ENCODE peak calls at places on chromosomes 6 and 20, in eight cellular contexts. P is HCT116, S is A673, V is neural crest cell, U is cardiac fibroblast, L is GM06990, Y is glutamatergic neuron, D is BJ. A is an unnamed sample.

GRCh38 chr6:169237496-169238134 is 16.0 kb downstream of the THBS2 start:
- DNase-seq in P (no peak), S (no peak), V (no peak), U (no peak), L (no peak), Y (no peak), D (no peak), A (no peak)

GRCh38 chr6:169968541-169969270 is 217.3 kb downstream of the ERMARD start:
- DNase-seq in P (no peak), S (no peak), V (no peak), U (no peak), L (no peak), Y (no peak), D (no peak), A (peak; percentile 72)

GRCh38 chr20:16714765-16715164 is 15.1 kb upstream of the SNRPB2 start:
- DNase-seq in P (no peak), S (no peak), V (no peak), U (no peak), L (no peak), Y (peak; percentile 44), D (no peak), A (no peak)

GRCh38 chr6:156760377-156760776 is 16.8 kb upstream of the ARID1B start:
- DNase-seq in P (no peak), S (no peak), V (no peak), U (no peak), L (no peak), Y (no peak), D (no peak), A (no peak)

GRCh38 chr6:163099621-163100171 is 314.8 kb upstream of the QKI start:
- DNase-seq in P (no peak), S (no peak), V (no peak), U (no peak), L (no peak), Y (no peak), D (no peak), A (no peak)

GRCh38 chr6:81105998-81106397 is 646.5 kb downstream of the TENT5A start:
- DNase-seq in P (no peak), S (peak; percentile 6), V (no peak), U (no peak), L (no peak), Y (no peak), D (no peak), A (no peak)

GRCh38 chr6:75493400-75494064 is at the start of gene FILIP1:
- DNase-seq in P (no peak), S (peak; percentile 24), V (no peak), U (peak; percentile 82), L (no peak), Y (no peak), D (no peak), A (no peak)

GRCh38 chr6:624979-625378 is 31.9 kb downstream of the HUS1B start:
- DNase-seq in P (no peak), S (peak; percentile 3), V (no peak), U (peak; percentile 51), L (no peak), Y (no peak), D (peak; percentile 18), A (no peak)

GRCh38 chr20:58188496-58188895 is 40.0 kb downstream of the ANKRD60 start:
- DNase-seq in P (no peak), S (no peak), V (no peak), U (no peak), L (no peak), Y (no peak), D (no peak), A (no peak)
- TF ChIP-seq CTCF in P (peak; percentile 10), S (peak; percentile 24), V (no peak), U (no peak), L (peak; percentile 2), Y (no peak), D (no peak), A (no peak)

GRCh38 chr20:23244916-23245552 is 105.6 kb upstream of the NXT1 start:
- DNase-seq in P (no peak), S (no peak), V (no peak), U (no peak), L (no peak), Y (no peak), D (no peak), A (peak; percentile 12)

GRCh38 chr20:23244207-23244915 is 106.2 kb upstream of the NXT1 start:
- DNase-seq in P (no peak), S (no peak), V (no peak), U (peak; percentile 46), L (no peak), Y (no peak), D (no peak), A (peak; percentile 85)

GRCh38 chr20:23246682-23247664 is 103.6 kb upstream of the NXT1 start:
- DNase-seq in P (no peak), S (no peak), V (no peak), U (peak; percentile 49), L (no peak), Y (no peak), D (no peak), A (no peak)

GRCh38 chr20:23243791-23244190 is 106.8 kb upstream of the NXT1 start:
- DNase-seq in P (no peak), S (no peak), V (no peak), U (no peak), L (no peak), Y (no peak), D (no peak), A (no peak)

DNA sequence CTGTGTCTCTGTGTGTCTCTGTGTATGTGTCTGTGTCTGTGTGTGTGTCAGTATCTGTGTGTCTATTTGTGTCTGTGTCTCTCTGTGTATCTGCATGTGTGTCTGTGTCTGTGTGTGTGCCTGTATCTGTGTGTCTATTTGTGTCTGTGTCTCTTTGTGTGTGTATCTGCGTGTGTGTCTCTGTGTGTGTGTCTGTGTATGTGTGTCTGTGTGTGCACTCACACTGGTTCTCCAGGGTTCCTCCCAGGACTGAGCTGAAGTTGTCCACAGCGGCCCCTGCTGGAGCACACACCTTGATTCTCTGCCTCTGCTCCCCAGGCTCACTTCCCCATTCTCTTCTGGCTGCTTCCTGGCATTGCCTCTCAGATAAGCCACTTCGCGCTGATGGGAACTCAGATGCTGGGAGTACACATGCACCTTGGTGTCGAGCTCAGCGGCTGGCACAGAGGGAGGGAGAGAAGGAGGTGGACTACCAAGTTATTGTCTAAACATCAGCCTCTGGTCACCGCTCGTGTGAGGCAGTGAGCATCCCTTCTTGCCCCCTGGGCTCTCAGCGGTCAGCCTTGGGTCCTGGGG is 105.0 kb upstream of the NXT1 start:
- DNase-seq in P (no peak), S (no peak), V (peak; percentile 28), U (peak; percentile 73), L (peak; percentile 48), Y (peak; percentile 67), D (no peak), A (peak; percentile 30)
- TF ChIP-seq CTCF in P (peak; percentile 71), S (peak; percentile 35), V (peak; percentile 59), U (peak; percentile 77), L (peak; percentile 76), Y (peak; percentile 19), D (peak; percentile 44), A (peak; percentile 9)

GRCh38 chr20:38477747-38478146 is 5.1 kb downstream of the RALGAPB start:
- DNase-seq in P (no peak), S (no peak), V (no peak), U (no peak), L (no peak), Y (no peak), D (no peak), A (no peak)

GRCh38 chr20:38471245-38471644 is 1.4 kb upstream of the RALGAPB start:
- DNase-seq in P (no peak), S (no peak), V (no peak), U (no peak), L (no peak), Y (no peak), D (no peak), A (no peak)

GRCh38 chr20:38473353-38473795 is 731 bp downstream of the RALGAPB start:
- DNase-seq in P (no peak), S (no peak), V (no peak), U (peak; percentile 35), L (no peak), Y (no peak), D (no peak), A (no peak)

GRCh38 chr20:38471987-38472512 is 593 bp upstream of the RALGAPB start:
- DNase-seq in P (no peak), S (no peak), V (no peak), U (no peak), L (no peak), Y (no peak), D (no peak), A (no peak)

DNA sequence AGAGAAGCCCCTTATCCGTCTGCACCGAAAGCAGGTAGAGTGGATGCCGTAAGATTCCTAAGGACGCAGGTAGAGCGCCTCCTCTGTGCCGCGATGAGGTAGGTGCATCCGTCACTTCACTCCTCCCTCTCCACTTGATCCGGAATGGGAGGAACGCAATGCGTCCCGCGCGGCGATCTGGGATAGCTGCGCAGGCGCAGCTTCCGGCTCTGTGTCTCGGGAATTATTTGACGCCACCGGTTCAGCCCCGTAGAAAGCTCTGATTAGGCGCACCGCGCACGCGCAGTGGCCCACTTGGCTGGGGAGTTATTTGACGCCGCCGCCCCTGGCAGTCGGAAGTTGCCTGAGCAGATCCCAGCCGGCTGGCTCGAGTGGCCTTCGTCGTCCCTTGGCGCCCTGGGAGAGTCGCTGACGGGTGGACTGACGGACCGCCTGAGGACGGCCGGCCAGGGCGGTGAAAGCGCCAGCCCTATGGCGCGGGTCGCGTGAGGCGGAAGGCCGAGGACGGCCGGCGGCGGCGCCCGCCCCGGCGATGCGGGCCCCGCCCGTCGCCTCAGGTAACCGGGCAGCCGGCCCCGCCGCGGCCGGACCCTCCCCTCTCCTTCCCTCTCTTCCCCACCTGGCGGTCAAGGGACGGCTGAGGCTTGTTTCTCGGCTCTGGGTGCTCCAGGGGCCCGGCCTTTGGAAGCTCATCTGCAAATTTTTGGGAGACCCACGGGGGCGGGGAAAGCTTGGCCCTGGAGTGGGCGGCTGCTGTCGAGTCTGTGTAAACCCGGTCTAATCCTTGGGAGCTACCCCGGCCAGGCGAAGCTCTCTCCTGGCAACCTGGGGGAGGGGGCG is at the start of gene RALGAPB:
- DNase-seq in P (peak; percentile 98), S (peak; percentile 99), V (peak; percentile 97), U (peak; percentile 98), L (peak; percentile 98), Y (peak; percentile 99), D (peak; percentile 89), A (peak; percentile 100)
- TF ChIP-seq CTCF in P (peak; percentile 40), S (peak; percentile 58), V (peak; percentile 60), U (peak; percentile 46), L (peak; percentile 60), Y (peak; percentile 13), D (peak; percentile 65), A (no peak)

GRCh38 chr6:154407440-154407839 is 50.8 kb upstream of the IPCEF1 start:
- DNase-seq in P (no peak), S (no peak), V (no peak), U (no peak), L (no peak), Y (no peak), D (no peak), A (no peak)

GRCh38 chr6:154410215-154410614 is 53.6 kb upstream of the IPCEF1 start:
- DNase-seq in P (no peak), S (peak; percentile 8), V (no peak), U (no peak), L (no peak), Y (no peak), D (no peak), A (no peak)

GRCh38 chr6:154410619-154411044 is 54.0 kb upstream of the IPCEF1 start:
- DNase-seq in P (peak; percentile 66), S (peak; percentile 88), V (no peak), U (peak; percentile 97), L (no peak), Y (no peak), D (peak; percentile 97), A (peak; percentile 31)

GRCh38 chr6:154411076-154411475 is 54.5 kb upstream of the IPCEF1 start:
- DNase-seq in P (no peak), S (no peak), V (no peak), U (no peak), L (no peak), Y (no peak), D (no peak), A (no peak)

DNA sequence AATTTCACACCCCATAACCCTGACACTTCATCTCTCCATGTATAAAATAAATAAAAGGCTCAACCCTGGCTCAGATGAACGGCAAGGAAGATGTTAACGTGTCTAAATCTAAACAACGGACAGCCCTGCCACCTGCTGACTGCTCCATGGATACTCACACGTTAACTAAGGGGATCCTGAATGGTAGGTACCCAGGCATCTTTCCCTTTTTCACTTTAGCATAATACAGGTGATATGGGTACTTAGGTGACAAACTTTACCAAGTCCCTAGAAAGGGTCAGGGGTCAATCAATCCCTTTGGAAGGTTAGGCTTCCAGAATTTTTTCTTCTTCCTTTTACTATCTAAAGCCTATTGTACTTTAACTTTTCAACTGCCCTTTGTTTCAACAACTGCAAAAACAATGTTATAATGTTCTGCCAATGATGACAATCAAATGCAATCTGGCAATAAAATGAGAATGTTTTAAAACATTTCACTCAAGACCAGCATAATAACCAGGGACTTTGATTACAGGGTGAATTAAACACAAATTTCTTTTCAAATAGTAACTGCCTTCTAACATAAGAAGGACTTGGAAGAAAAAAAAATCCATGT is 52.4 kb upstream of the IPCEF1 start:
- DNase-seq in P (no peak), S (peak; percentile 33), V (no peak), U (peak; percentile 49), L (no peak), Y (no peak), D (no peak), A (no peak)
- TF ChIP-seq CTCF in P (peak; percentile 13), S (peak; percentile 45), V (peak; percentile 41), U (peak; percentile 36), L (no peak), Y (no peak), D (peak; percentile 41), A (no peak)